ENCODE peak calls at places on chromosomes 5 and 9, in four cellular contexts. H is HepG2, A is A549, F is sigmoid colon. N is an unnamed sample.

GRCh38 chr9:90838098-90838497 is 36.5 kb downstream of the SYK start:
- DNase-seq in H (no peak), A (no peak), F (no peak), N (no peak)

GRCh38 chr9:89743576-89744254 is 138.9 kb downstream of the GADD45G start:
- DNase-seq in H (no peak), A (no peak), F (no peak), N (no peak)

GRCh38 chr5:168916266-168916665 is 337.1 kb upstream of the PANK3 start:
- DNase-seq in H (no peak), A (no peak), F (peak), N (no peak)

GRCh38 chr5:37771731-37772130 is 68.1 kb downstream of the GDNF start:
- DNase-seq in H (no peak), A (no peak), F (no peak), N (no peak)

GRCh38 chr5:128081111-128081865 is 2.3 kb upstream of the SLC12A2 start:
- DNase-seq in H (no peak), A (peak), F (no peak), N (no peak)

GRCh38 chr5:167587768-167588167 is 703.7 kb upstream of the WWC1 start:
- DNase-seq in H (peak), A (peak), F (no peak), N (no peak)

GRCh38 chr9:69857828-69858227 is 37.2 kb downstream of the CFAP95 start:
- DNase-seq in H (no peak), A (no peak), F (no peak), N (no peak)

GRCh38 chr5:3187846-3188425 is 407.7 kb upstream of the IRX1 start:
- DNase-seq in H (no peak), A (no peak), F (no peak), N (no peak)

GRCh38 chr5:73678322-73678740 is 52.3 kb downstream of the ARHGEF28 start:
- DNase-seq in H (peak), A (peak), F (no peak), N (no peak)

GRCh38 chr5:36688722-36689121 is 82.3 kb downstream of the SLC1A3 start:
- DNase-seq in H (peak), A (peak), F (no peak), N (no peak)

GRCh38 chr5:171477666-171478065 is 58.2 kb downstream of the FGF18 start:
- DNase-seq in H (no peak), A (no peak), F (no peak), N (no peak)

GRCh38 chr9:93061260-93061751 is 2.8 kb downstream of the SUSD3 start:
- DNase-seq in H (no peak), A (no peak), F (no peak), N (no peak)

GRCh38 chr5:138662599-138662998 is 87.4 kb upstream of the HSPA9 start:
- DNase-seq in H (no peak), A (no peak), F (no peak), N (peak)

GRCh38 chr5:159640376-159640775 is 275.9 kb upstream of the ADRA1B start:
- DNase-seq in H (no peak), A (no peak), F (no peak), N (no peak)

GRCh38 chr9:134647359-134648115 is 5.9 kb downstream of the COL5A1 start:
- DNase-seq in H (no peak), A (no peak), F (no peak), N (no peak)

GRCh38 chr5:139847790-139848507 is 52.3 kb downstream of the PSD2 start:
- DNase-seq in H (no peak), A (peak), F (peak), N (no peak)

GRCh38 chr9:112093147-112093874 is 81.8 kb downstream of the SUSD1 start:
- DNase-seq in H (no peak), A (no peak), F (no peak), N (no peak)

GRCh38 chr9:130626249-130626982 is 38.0 kb upstream of the PRDM12 start:
- DNase-seq in H (no peak), A (peak), F (no peak), N (no peak)

GRCh38 chr9:89679006-89679395 is 74.2 kb downstream of the GADD45G start:
- DNase-seq in H (no peak), A (no peak), F (no peak), N (no peak)

GRCh38 chr5:141488591-141489478 is at the start of gene PCDHGC5:
- DNase-seq in H (no peak), A (no peak), F (no peak), N (peak)

GRCh38 chr9:69743930-69744329 is 15.9 kb downstream of the PTAR1 start:
- DNase-seq in H (no peak), A (no peak), F (no peak), N (no peak)

GRCh38 chr5:6773342-6774035 is 60.3 kb downstream of the TENT4A start:
- DNase-seq in H (no peak), A (peak), F (no peak), N (peak)

GRCh38 chr9:125296843-125297372 is 35.3 kb downstream of the GAPVD1 start:
- DNase-seq in H (peak), A (peak), F (no peak), N (no peak)

GRCh38 chr9:2745560-2746380 is 28.5 kb downstream of the KCNV2 start:
- DNase-seq in H (no peak), A (no peak), F (no peak), N (no peak)

GRCh38 chr5:160260881-160261815 is 31.8 kb downstream of the FABP6 start:
- DNase-seq in H (peak), A (peak), F (no peak), N (no peak)

DNA sequence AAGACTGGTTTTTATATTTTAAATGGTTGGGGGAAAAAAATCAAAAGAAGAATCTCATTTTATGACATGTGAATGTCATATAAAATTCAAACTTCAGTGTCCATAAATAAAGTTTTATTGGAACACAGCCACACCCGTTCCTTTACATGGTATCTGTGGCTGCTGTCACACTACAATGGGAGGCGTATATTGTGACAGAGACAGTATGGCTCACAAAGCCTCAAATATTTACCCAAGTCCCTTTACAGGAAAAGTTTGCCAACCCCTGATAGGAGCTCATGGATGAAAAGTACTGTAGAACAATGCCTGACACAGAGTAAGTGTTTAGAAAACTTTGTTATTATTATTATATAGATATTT is 5.2 kb upstream of the DUSP1 start:
- DNase-seq in H (peak), A (peak), F (no peak), N (no peak)
- H3K27ac ChIP-seq in H (peak), A (peak), F (peak), N (peak)

GRCh38 chr9:98861881-98862501 is 54.5 kb downstream of the GALNT12 start:
- DNase-seq in H (no peak), A (peak), F (peak), N (no peak)
- TF ChIP-seq EP300 in H (no peak), A (no peak), F (peak), N (no peak)

DNA sequence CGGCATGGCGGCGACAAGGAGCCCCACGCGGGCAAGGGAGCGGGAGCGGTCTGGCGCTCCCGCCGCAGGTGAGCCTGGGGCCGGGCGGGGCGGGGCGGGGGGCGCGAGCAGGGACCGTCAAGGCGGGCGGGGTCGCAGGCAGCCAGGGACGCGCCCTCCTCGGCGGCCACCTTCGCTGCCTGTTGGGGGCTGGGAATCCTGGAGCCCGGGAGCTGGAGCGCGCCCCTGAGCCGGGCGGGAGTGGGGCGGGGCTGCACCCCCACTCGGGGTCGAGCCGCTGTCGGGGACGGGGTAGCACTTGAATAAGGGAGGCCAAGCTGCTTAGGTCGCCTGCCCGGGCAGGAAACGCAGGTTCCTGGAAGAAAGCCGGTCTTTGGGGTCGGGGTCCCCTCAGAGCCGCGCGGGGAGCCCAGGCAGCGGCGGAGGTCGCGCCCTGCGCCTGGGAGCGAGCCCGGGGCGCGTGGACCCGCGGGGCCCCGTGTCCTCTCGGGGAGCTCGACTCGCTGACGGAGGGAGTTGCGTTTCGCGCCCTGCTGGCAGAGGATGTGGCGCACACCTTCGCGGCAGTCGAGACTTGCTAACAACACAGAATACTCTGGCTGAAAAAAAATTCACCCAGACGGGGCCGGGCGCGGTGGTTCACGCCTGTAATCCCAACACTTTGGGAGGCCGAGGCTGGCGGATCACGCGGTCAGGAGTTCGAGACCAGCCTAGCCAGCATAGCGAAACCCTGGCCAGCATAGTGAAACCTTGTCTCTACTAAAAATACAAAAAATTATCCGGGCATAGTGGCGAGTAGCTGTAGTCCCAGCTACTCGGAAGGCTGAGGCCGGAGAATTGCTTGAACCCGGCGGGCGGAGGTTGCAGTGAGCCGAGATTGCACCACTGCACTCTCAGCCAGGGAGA is 552 bp downstream of the OTULINL start:
- DNase-seq in H (no peak), A (peak), F (peak), N (peak)
- TF ChIP-seq CTCF in H (peak), A (no peak), F (no peak), N (no peak)

DNA sequence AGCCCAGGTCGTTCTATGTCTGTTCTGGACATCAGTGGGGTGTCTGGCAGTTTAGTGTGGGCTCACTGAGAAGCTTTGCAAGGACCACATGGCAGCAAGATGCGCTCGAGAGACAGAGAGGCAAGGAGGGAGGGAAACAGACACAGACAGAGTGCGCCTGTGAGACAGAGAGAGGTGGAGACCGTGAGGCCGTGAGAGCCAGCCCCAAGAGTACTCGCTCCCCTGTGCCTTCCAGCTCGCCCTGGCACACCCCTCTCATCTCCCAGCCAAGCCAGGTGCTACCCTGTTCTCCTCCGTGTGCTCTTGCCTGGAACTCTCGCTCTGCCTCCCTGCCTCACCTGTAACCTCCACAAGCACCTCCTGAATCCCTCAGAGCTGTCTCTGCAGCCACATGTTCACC is 106.8 kb downstream of the EHMT1 start:
- DNase-seq in H (no peak), A (no peak), F (no peak), N (no peak)
- H3K27ac ChIP-seq in H (no peak), A (no peak), F (no peak), N (no peak)